ENCODE peak calls at places on chromosome 6, in five cellular contexts. O, I, U, R and G are unnamed samples.

GRCh38 chr6:52233975-52234823 is 10.1 kb downstream of the IL17F start:
- DNase-seq in I (peak; percentile 81), U (peak; percentile 24), O (peak; percentile 86), R (no peak), G (peak; percentile 44)

GRCh38 chr6:21045135-21045616 is 510.9 kb downstream of the CDKAL1 start:
- DNase-seq in R (no peak), I (no peak), O (no peak), U (no peak), G (no peak)

GRCh38 chr6:18425218-18425617 is 38.1 kb downstream of the RNF144B start:
- DNase-seq in O (no peak), U (no peak), R (no peak), I (no peak), G (no peak)

GRCh38 chr6:15522427-15522826 is 140.4 kb downstream of the DTNBP1 start:
- DNase-seq in I (no peak), R (no peak), U (no peak), O (no peak), G (no peak)

GRCh38 chr6:135995160-135995898 is 143.8 kb downstream of the PDE7B start:
- DNase-seq in I (no peak), O (peak; percentile 95), R (no peak), U (no peak), G (no peak)

GRCh38 chr6:45075246-45075645 is 252.9 kb upstream of the RUNX2 start:
- DNase-seq in U (no peak), I (no peak), O (peak; percentile 99), R (no peak), G (no peak)

GRCh38 chr6:74574794-74575193 is 631.1 kb downstream of the COL12A1 start:
- DNase-seq in U (no peak), R (no peak), I (peak; percentile 75), O (peak; percentile 44), G (peak; percentile 1)

GRCh38 chr6:158303210-158303731 is 9.0 kb upstream of the TULP4 start:
- DNase-seq in I (no peak), U (no peak), R (no peak), O (no peak), G (no peak)

GRCh38 chr6:15121977-15122550 is 123.8 kb upstream of the JARID2 start:
- DNase-seq in U (no peak), O (no peak), I (no peak), R (no peak), G (no peak)

GRCh38 chr6:41257369-41258195 is 28.9 kb downstream of the TREM1 start:
- DNase-seq in U (no peak), O (peak; percentile 77), I (no peak), R (no peak), G (no peak)

GRCh38 chr6:12051861-12052368 is 39.8 kb downstream of the HIVEP1 start:
- DNase-seq in O (no peak), R (peak; percentile 33), I (no peak), U (no peak), G (no peak)